ENCODE peak calls at places on chromosomes 6 and 20, in five cellular contexts. B is Caco-2, X is upper lobe of right lung, Q is heart left ventricle, V is fibroblast of mammary gland. P is an unnamed sample.

GRCh38 chr6:8195040-8195713 is 92.8 kb upstream of the EEF1E1 start:
- DNase-seq in B (peak), X (no peak), Q (no peak), V (no peak), P (no peak)

GRCh38 chr6:152244998-152245630 is 392.0 kb downstream of the SYNE1 start:
- DNase-seq in B (no peak), X (no peak), Q (no peak), V (peak), P (no peak)

GRCh38 chr20:33262658-33263065 is 20.4 kb upstream of the BPIFB1 start:
- DNase-seq in B (peak), X (no peak), Q (no peak), V (peak), P (peak)

GRCh38 chr6:71906813-71907212 is 20.5 kb downstream of the RIMS1 start:
- DNase-seq in B (no peak), X (no peak), Q (no peak), V (no peak), P (no peak)

GRCh38 chr6:1942834-1943233 is 302.6 kb downstream of the GMDS start:
- DNase-seq in B (no peak), X (no peak), Q (no peak), V (no peak), P (no peak)

GRCh38 chr20:8132015-8132631 is at the start of gene PLCB1:
- DNase-seq in B (peak), X (peak), Q (peak), V (peak), P (peak)

GRCh38 chr6:6546318-6547110 is 42.0 kb upstream of the LY86 start:
- DNase-seq in B (peak), X (peak), Q (peak), V (peak), P (no peak)

GRCh38 chr6:87637106-87637505 is 47.2 kb downstream of the ORC3 start:
- DNase-seq in B (no peak), X (no peak), Q (no peak), V (no peak), P (no peak)

GRCh38 chr6:163793584-163793983 is 379.1 kb downstream of the QKI start:
- DNase-seq in B (no peak), X (no peak), Q (no peak), V (peak), P (peak)

GRCh38 chr6:165910184-165910583 is 247.1 kb upstream of the PDE10A start:
- DNase-seq in B (no peak), X (no peak), Q (no peak), V (no peak), P (no peak)

GRCh38 chr20:44993343-44993742 is 27.0 kb downstream of the STK4 start:
- DNase-seq in B (no peak), X (no peak), Q (no peak), V (no peak), P (peak)

GRCh38 chr20:63434599-63435378 is 37.7 kb downstream of the KCNQ2 start:
- DNase-seq in B (peak), X (peak), Q (peak), V (peak), P (peak)

GRCh38 chr6:31053873-31054272 is 43.6 kb downstream of the MUC22 start:
- DNase-seq in B (no peak), X (no peak), Q (peak), V (no peak), P (no peak)

GRCh38 chr20:44428174-44429016 is 47.3 kb upstream of the TTPAL start:
- DNase-seq in B (no peak), X (no peak), Q (no peak), V (no peak), P (no peak)

GRCh38 chr6:75205776-75206334 is at the start of gene COL12A1:
- DNase-seq in B (peak), X (peak), Q (peak), V (peak), P (peak)

GRCh38 chr6:80689700-80690099 is 583.2 kb downstream of the BCKDHB start:
- DNase-seq in B (no peak), X (no peak), Q (no peak), V (peak), P (no peak)

GRCh38 chr6:80696268-80696667 is 589.8 kb downstream of the BCKDHB start:
- DNase-seq in B (no peak), X (no peak), Q (no peak), V (no peak), P (no peak)

GRCh38 chr6:80690611-80691090 is 584.2 kb downstream of the BCKDHB start:
- DNase-seq in B (no peak), X (no peak), Q (no peak), V (peak), P (no peak)
- TF ChIP-seq CTCF in B (no peak), X (no peak), Q (no peak), V (no peak), P (no peak)

DNA sequence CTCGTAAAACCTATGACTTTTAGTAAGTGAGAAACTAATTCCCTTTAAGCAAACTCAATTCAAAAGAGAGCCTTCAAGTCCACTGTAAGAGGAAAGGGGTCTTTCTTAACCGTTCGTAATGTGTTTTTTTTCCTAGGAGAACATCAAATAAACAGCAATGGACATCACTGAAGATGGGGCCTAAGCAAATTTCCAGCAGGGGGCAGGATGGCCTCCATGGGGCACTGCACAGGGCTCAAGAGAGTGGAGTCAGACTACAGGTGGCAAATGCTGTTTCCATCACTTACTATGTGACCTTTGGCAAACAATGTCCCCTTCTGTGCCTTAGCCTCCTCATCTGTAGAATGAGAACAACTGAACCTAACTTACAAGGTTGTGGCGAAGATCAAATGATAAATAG is 88.7 kb downstream of the ARHGAP18 start:
- DNase-seq in B (peak), X (no peak), Q (no peak), V (peak), P (peak)
- TF ChIP-seq CTCF in B (no peak), X (peak), Q (no peak), V (peak), P (peak)

GRCh38 chr6:154292855-154293519 is 63.6 kb downstream of the IPCEF1 start:
- DNase-seq in B (peak), X (no peak), Q (no peak), V (peak), P (peak)

GRCh38 chr6:154292066-154292465 is 64.5 kb downstream of the IPCEF1 start:
- DNase-seq in B (no peak), X (no peak), Q (no peak), V (no peak), P (no peak)

GRCh38 chr6:154295733-154296132 is 60.9 kb downstream of the IPCEF1 start:
- DNase-seq in B (no peak), X (no peak), Q (peak), V (no peak), P (no peak)

GRCh38 chr6:154284313-154284853 is 72.2 kb downstream of the IPCEF1 start:
- DNase-seq in B (no peak), X (no peak), Q (no peak), V (no peak), P (no peak)

GRCh38 chr6:154289818-154290508 is 66.6 kb downstream of the IPCEF1 start:
- DNase-seq in B (no peak), X (no peak), Q (no peak), V (no peak), P (no peak)
- TF ChIP-seq CTCF in B (no peak), X (no peak), Q (no peak), V (no peak), P (no peak)

DNA sequence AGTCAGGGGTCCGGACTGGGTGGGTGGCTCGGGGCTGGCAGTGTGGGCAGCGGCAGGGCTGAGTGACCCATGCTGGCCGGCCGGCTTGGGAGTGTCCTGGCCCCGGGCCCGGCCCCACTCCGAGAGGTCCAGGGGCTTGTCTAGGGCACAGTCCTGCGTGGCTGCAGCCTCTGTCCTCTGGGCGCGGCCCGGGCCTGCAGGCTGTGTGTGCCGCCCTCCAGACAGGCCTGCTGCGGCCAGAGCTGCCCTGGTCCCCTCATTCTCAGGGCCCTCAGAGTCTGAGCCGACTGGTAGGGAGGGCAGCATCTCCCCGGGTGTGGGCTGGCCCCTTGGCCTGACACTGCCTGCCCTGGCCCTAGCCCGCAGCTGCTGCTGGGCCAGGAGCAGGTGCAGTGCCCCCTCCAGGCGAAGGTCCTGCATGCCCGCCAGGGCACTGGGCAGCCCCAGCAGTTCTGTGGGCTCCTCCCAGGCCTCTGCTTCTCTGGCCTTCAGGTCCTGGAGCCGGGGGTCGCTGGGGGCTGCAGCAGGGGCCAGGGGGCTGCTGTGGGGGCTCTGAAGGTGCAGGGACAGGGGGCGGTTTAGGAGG is 6.9 kb upstream of the CABLES2 start:
- DNase-seq in B (no peak), X (no peak), Q (no peak), V (no peak), P (no peak)
- TF ChIP-seq CTCF in B (peak), X (no peak), Q (no peak), V (no peak), P (peak)

DNA sequence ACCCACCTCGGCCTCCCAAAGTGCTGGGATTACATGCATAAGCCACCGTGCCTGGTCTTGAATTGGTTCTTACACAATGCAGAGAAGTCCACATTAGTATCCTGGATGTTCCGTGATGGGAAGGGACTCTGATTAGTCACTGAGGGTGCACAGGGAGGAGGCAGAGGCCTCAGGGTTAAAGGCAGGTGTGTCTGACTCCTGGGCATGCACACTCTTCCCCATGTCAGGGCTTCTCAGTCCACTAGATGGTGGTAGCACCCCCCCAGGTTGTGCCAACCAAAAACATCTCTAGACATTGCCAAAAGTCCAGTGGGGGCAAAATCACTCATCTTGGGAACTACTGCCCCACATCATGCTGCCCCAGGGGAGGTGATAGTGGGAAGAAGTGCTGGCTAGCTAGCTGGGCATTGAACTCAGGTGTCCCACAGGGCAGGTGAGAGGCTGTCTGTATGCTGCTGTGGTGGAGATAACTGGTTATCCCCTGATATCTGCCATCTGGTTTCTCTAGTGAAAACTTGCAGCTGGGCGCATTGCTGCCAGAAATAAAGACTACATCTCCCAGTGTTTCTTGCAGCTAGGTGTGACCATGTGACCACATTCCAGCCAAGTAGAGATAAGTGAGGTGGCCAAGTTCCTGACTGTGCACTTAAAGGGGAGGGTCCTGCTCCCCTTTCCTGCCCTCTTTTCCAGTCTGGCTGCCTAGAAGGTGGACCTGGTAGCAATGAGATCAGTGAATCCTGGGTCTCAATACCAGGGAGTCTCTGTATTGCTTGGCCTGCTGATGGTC is 8.4 kb upstream of the NSFL1C start:
- DNase-seq in B (peak), X (no peak), Q (no peak), V (no peak), P (peak)
- TF ChIP-seq CTCF in B (no peak), X (no peak), Q (no peak), V (peak), P (no peak)

DNA sequence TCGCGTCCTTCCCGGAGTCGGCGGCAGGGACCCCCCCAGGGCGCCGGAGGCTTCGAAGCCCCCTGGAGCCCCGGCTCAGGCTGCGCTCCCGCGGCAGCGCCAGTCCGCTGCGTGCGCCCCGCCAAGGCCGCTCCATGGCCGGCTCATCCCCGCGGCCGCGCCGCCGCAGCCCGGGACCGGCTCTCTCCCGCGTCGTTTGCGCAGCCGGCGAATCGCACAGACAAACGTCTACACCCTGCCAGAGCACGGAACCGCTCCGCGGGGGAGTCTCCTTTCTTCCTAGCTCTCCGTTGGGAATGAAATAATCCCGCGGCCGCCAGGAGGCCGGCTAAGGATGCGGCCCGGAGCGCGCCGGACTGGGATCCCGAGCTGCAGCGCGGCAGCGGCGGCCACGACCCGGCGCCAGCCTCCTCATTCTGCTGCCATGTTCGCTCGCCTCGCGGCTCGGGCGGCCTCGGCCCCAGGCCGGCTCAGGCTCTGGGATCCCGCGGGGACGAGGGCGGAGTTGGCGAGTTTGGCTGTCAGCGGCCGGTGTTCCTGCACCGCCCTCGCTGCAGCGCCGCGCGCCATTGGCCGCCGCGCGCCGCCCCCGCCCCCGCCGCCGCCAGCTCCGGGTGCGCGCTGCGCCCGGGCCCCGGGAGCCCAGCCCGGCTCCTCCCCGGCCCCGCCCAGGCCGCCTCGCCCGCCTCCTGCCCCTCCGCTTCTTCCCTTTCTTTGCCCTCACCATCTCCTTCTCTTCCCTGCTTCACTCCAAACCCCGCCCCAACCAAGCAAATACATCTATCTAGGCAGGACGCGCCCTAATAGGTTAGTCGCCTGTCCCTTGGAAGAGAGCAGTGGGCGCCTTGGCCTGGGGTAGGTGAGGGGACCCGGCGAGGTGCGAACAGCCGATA is at the start of gene GFOD1:
- DNase-seq in B (peak), X (peak), Q (peak), V (peak), P (peak)
- TF ChIP-seq CTCF in B (no peak), X (peak), Q (no peak), V (peak), P (peak)